ENCODE peak calls at places on chromosomes 6 and 20, in four cellular contexts. I is IMR-90, Z is SK-N-SH, W is HepG2. V is an unnamed sample.

GRCh38 chr6:68447112-68447511 is 188.0 kb upstream of the ADGRB3 start:
- DNase-seq in Z (no peak), I (no peak), W (no peak), V (no peak)

GRCh38 chr20:43393072-43393471 is 64.6 kb upstream of the SRSF6 start:
- DNase-seq in Z (no peak), I (no peak), W (no peak), V (no peak)

GRCh38 chr6:36624461-36625160 is 30.4 kb downstream of the SRSF3 start:
- DNase-seq in W (no peak), I (no peak), Z (no peak), V (no peak)

GRCh38 chr6:139448094-139448649 is 73.7 kb upstream of the CITED2 start:
- DNase-seq in I (peak; percentile 63), W (no peak), Z (no peak), V (peak; percentile 55)

GRCh38 chr6:143677577-143677890 is 231 bp upstream of the PHACTR2 start:
- DNase-seq in W (no peak), I (no peak), Z (no peak), V (no peak)

GRCh38 chr20:23226612-23227265 is 123.9 kb upstream of the NXT1 start:
- DNase-seq in Z (no peak), I (peak; percentile 41), W (no peak), V (no peak)

GRCh38 chr6:89999154-89999553 is 104.9 kb downstream of the GJA10 start:
- DNase-seq in W (no peak), Z (no peak), I (peak; percentile 23), V (no peak)

GRCh38 chr6:149983145-149983544 is 19.4 kb downstream of the ULBP1 start:
- DNase-seq in I (no peak), W (no peak), Z (no peak), V (no peak)

GRCh38 chr20:14761903-14762302 is 424.5 kb upstream of the FLRT3 start:
- DNase-seq in I (no peak), W (no peak), Z (no peak), V (no peak)

GRCh38 chr6:53523511-53524454 is 21.1 kb downstream of the GCLC start:
- DNase-seq in W (no peak), I (peak; percentile 48), Z (no peak), V (no peak)

GRCh38 chr6:38262609-38263008 is 377.1 kb downstream of the BTBD9 start:
- DNase-seq in Z (no peak), I (peak; percentile 74), W (no peak), V (no peak)

GRCh38 chr6:158912591-158912990 is 87.4 kb downstream of the RSPH3 start:
- DNase-seq in I (no peak), W (no peak), Z (no peak), V (no peak)

GRCh38 chr6:116049381-116049780 is 11.3 kb downstream of the FRK start:
- DNase-seq in Z (no peak), I (no peak), W (no peak), V (no peak)

GRCh38 chr6:3738381-3739131 is 13.0 kb downstream of the PXDC1 start:
- DNase-seq in I (no peak), Z (no peak), W (no peak), V (no peak)

GRCh38 chr6:102525336-102525735 is 1131.8 kb downstream of the GRIK2 start:
- DNase-seq in W (no peak), Z (no peak), I (no peak), V (no peak)

GRCh38 chr6:62283828-62284411 is 2.1 kb downstream of the KHDRBS2 start:
- DNase-seq in I (peak; percentile 0), Z (peak; percentile 23), W (peak; percentile 50), V (no peak)

GRCh38 chr6:164336455-164336854 is 921.9 kb downstream of the QKI start:
- DNase-seq in W (no peak), I (no peak), Z (no peak), V (no peak)

GRCh38 chr20:38290829-38291581 is 13.0 kb upstream of the BPI start:
- DNase-seq in I (peak; percentile 95), Z (peak; percentile 42), W (peak; percentile 87), V (no peak)

GRCh38 chr20:38001981-38002380 is 31.3 kb downstream of the TTI1 start:
- DNase-seq in I (peak; percentile 51), Z (no peak), W (no peak), V (no peak)

GRCh38 chr6:98782772-98783171 is 51.6 kb upstream of the POU3F2 start:
- DNase-seq in Z (no peak), I (no peak), W (no peak), V (no peak)

GRCh38 chr6:98769546-98769945 is 64.8 kb upstream of the POU3F2 start:
- DNase-seq in W (peak; percentile 24), I (peak; percentile 4), Z (no peak), V (no peak)

GRCh38 chr20:8018928-8019177 is 708 bp downstream of the TMX4 start:
- DNase-seq in I (peak; percentile 15), Z (no peak), W (no peak), V (peak; percentile 45)

GRCh38 chr6:159169193-159169555 is at the start of gene FNDC1:
- DNase-seq in Z (peak; percentile 90), W (no peak), I (no peak), V (no peak)

GRCh38 chr20:17827759-17828559 is 128.2 kb downstream of the BANF2 start:
- DNase-seq in W (peak; percentile 81), I (no peak), Z (no peak), V (no peak)

GRCh38 chr6:144824018-144824417 is 538.9 kb downstream of the UTRN start:
- DNase-seq in Z (no peak), I (no peak), W (no peak), V (no peak)

DNA sequence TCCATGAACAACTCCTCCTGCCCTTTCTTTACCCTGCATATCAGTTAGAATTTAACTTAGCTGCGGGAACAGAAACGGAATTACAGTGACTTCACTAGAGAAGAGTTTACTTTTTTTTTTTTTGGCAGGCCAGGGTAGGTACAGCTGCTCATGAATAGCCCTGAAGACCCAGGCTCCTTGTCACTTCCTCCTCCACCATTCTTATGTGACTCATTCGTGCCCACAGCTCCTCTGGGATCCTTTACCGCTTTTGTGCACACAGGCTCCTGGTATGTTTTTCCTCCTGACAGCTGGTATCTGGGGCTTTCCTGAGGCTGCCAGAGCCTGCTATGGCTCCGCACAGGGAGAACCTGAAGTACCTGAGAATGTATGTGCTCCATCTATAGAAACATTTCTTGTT is 3.9 kb upstream of the KCNS1 start:
- DNase-seq in Z (no peak), I (peak; percentile 76), W (no peak), V (no peak)
- TF ChIP-seq MXI1 in Z (no peak), I (no peak), W (no peak), V (no peak)

DNA sequence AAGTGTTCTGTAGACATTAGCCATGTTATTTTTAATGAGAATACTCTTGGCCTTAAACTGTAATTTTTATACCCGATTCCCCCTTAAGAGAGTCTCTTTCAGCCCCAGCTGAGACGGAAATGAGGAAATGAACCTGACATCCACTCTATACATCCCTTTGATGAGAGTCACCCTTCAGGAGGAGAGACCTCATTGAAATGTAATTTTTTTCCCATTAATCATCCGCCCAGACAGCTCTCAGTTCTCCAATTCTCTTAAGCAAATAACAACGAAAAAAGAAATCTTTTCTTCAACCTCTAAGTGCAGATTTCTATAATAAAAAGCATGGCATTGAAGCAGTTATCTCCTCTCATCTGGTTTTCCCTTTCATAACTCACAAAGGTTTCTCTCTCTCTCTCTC is 243.8 kb upstream of the PMEPA1 start:
- DNase-seq in Z (no peak), I (no peak), W (no peak), V (no peak)
- TF ChIP-seq MXI1 in Z (no peak), I (no peak), W (no peak), V (no peak)

GRCh38 chr6:134995536-134995935 is 45.6 kb upstream of the ALDH8A1 start:
- DNase-seq in W (no peak), I (no peak), Z (no peak), V (no peak)
- TF ChIP-seq MXI1 in W (no peak), I (no peak), Z (no peak), V (no peak)

DNA sequence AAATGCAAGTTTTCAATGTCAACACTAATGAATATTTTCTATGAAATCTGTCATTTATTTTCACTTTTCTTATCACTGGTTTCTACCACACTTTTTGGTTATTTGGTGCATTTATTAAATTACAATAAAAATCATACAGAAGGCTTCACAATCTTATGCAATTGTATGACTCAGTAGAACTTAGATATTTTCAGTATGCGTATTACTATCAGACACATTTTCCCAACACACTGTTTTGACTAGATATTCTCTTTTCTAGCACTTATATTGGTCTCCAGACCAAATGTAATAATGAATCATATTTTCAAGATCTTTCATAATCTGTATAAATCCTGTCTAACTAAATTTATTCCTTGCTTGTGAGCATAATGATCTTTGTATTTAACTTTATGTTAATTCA is 74.1 kb downstream of the FAM83B start:
- DNase-seq in W (no peak), I (peak; percentile 49), Z (no peak), V (no peak)
- TF ChIP-seq MXI1 in W (no peak), I (no peak), Z (no peak), V (no peak)

DNA sequence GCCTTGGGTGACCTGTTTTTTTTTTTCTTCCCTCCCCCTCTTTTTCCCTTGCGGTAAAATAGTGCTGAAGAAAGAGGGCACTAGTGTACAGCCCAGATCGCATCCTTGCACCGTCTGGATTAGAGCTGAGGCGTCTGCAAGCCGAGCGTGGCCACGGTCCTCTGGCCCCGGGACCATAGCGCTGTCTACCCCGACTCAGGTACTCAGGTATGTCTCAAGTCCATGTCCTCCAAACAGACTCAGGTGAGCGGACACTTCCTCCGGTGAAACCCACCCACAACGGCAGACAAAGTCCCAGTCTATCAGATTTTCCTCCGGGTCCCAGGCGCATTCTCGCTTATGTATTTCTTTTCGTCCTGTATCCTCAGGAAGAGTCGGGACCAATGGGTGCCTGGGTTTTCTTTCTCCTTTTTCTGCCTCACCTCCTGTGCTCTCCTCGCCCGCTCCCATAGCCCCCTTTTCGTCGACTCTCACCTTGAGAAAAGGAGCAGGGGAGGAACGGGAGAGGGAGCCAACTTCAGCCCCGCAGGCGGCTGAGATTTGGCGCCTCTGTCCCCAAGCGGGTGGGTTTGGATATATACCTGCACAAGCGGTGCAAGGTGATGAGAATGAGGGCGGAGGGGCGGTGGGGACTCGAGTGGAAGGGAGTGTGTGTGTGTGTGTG is 1.1 kb upstream of the GRM1 start:
- DNase-seq in W (no peak), Z (peak; percentile 51), I (no peak), V (no peak)
- TF ChIP-seq MXI1 in W (no peak), Z (no peak), I (no peak), V (no peak)

GRCh38 chr6:152273638-152274037 is 363.5 kb downstream of the SYNE1 start:
- DNase-seq in Z (no peak), I (no peak), W (no peak), V (no peak)
- TF ChIP-seq MXI1 in Z (no peak), I (no peak), W (no peak), V (no peak)

DNA sequence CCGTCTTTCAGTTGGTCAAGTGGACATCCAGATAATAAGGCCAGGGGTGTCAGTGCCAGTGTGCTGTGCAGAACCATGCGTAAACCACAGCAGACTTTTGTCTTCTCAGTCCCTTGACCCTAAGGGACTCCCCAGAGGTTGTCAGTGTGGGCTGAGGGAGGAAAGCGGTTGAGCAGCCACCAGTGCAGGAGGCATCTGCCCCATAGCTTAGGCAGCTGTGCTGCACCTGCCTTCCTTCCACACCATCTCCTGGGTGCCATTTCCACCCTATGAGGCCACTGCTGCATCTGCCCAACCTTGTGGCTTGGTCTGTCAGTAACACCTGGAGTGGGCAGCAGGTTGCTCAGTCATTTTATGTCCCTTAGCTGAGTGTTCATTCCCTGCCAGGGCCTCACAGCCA is 26.0 kb downstream of the PRPF6 start:
- DNase-seq in I (no peak), Z (no peak), W (no peak), V (no peak)
- TF ChIP-seq MXI1 in I (no peak), Z (no peak), W (no peak), V (no peak)

V was measured in GM12878.